ENCODE peak calls at places on chromosomes 1 and 21, in four cellular contexts. A is colonic mucosa, F is fibroblast of mammary gland, T is HCT116. C is an unnamed sample.

GRCh38 chr1:28642056-28642846 is 616 bp downstream of the TAF12 start:
- DNase-seq in A (no peak), T (no peak), F (peak), C (no peak)

GRCh38 chr1:27719286-27720251 is 6.2 kb upstream of the FAM76A start:
- DNase-seq in A (no peak), F (peak), T (no peak), C (peak)

GRCh38 chr1:198929961-198930599 is 291.2 kb downstream of the PTPRC start:
- DNase-seq in T (no peak), A (no peak), F (peak), C (peak)

GRCh38 chr1:9436258-9436657 is 103.0 kb upstream of the SLC25A33 start:
- DNase-seq in T (no peak), F (no peak), A (no peak), C (no peak)

GRCh38 chr1:69263982-69264381 is 303.7 kb upstream of the LRRC7 start:
- DNase-seq in A (no peak), T (no peak), F (peak), C (peak)

GRCh38 chr1:203200059-203200553 is 13.6 kb upstream of the CHI3L1 start:
- DNase-seq in A (no peak), T (no peak), F (peak), C (peak)

GRCh38 chr1:155873860-155874259 is 14.5 kb downstream of the SYT11 start:
- DNase-seq in A (peak), F (peak), T (no peak), C (no peak)

GRCh38 chr1:100810360-100810759 is 84.3 kb downstream of the EXTL2 start:
- DNase-seq in F (peak), A (no peak), T (no peak), C (peak)

GRCh38 chr1:26579662-26580061 is 50.1 kb downstream of the RPS6KA1 start:
- DNase-seq in F (no peak), A (no peak), T (no peak), C (no peak)

GRCh38 chr1:100799548-100799947 is 80.0 kb downstream of the VCAM1 start:
- DNase-seq in F (no peak), T (no peak), A (no peak), C (peak)

GRCh38 chr1:218878369-218878768 is 295.3 kb upstream of the LYPLAL1 start:
- DNase-seq in A (no peak), F (peak), T (no peak), C (peak)

GRCh38 chr1:47931395-47931794 is 65.8 kb downstream of the TRABD2B start:
- DNase-seq in T (peak), F (no peak), A (peak), C (no peak)

GRCh38 chr1:7478797-7479499 is 292.1 kb upstream of the VAMP3 start:
- DNase-seq in A (peak), F (peak), T (no peak), C (peak)

GRCh38 chr1:222106369-222106768 is 364.5 kb upstream of the DUSP10 start:
- DNase-seq in T (no peak), A (no peak), F (no peak), C (no peak)

GRCh38 chr1:230957580-230957989 is 21.1 kb downstream of the TTC13 start:
- DNase-seq in T (no peak), A (no peak), F (no peak), C (no peak)

GRCh38 chr1:216566809-216567208 is 143.6 kb upstream of the USH2A start:
- DNase-seq in A (no peak), T (no peak), F (peak), C (peak)

GRCh38 chr1:117093091-117093534 is 28.4 kb downstream of the TRIM45 start:
- DNase-seq in T (no peak), A (peak), F (peak), C (peak)

GRCh38 chr1:92923664-92924063 is 37.6 kb downstream of the DIPK1A start:
- DNase-seq in T (no peak), A (no peak), F (peak), C (no peak)
- H3K4me3 ChIP-seq in T (no peak), A (no peak), F (no peak), C (no peak)

DNA sequence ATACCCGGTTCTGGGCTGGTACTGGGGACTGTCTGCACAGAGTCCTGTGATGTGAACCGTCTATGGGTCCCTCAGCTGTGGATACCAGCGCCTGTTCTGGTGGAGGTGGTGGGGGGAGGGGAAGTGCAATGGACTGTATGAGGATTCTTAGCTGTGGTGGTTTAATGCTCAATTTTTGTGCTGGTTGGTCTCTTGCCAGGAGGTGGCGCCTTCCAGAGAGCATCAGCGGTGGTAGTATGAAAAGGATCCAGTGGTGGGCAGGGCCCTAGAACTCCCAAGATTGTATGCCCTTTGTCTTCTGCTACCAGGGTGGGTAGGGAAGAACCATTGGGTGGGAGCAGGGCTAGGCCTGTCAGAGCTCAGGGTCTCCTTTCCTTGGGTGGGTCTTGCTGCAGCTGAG is 89.4 kb upstream of the B3GALT2 start:
- DNase-seq in T (no peak), A (no peak), F (no peak), C (no peak)
- TF ChIP-seq CTCF in T (peak), A (no peak), F (no peak), C (no peak)

DNA sequence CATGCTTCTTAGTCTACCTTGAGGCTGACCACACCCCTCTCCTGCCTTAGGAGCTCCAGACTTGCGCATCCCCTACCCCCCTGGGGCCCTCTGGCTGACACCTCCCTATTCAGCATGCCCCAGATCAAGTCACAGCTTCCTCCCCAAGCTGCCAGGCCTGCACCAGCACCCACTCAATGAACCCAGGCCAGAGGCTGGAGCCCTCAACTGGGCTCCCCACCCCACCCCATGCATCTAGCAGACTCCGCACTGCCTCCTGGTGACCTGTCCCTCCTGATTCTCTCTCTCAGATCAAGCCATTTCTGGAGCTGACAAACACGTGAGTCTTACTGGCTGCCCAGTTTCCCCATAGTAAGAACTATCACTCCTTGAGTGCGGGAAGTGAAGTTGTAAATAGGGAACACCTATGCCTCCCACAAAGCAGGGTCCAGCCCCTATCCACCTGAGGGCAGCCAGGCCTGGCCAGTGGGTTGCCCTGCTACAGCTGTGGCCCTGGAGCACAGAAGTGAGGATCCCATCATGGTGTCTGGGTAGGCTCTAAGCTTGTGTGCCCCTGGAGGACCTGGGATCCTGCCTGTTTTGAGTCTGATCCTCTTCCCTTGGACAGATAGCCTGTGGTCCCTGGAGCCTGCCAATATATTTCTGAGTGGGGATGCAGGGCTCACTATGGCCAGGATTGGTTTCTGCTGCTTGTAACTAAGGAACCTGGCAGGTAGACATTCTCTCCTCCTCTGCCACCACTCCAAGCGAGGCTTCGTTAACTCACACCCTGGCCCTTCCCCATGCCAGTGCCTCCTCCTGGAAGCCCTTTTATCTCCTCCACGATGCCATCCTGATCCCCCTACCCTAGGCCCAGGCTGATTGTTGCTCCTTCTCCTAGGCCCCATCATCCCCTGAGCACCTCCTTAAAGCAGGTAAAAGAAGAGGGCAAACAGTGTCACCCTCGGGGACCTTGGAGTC is 118.2 kb downstream of the DMRTB1 start:
- DNase-seq in F (no peak), T (no peak), A (no peak), C (no peak)
- H3K4me3 ChIP-seq in F (no peak), T (no peak), A (no peak), C (no peak)

GRCh38 chr1:32321712-32322291 is 14.2 kb downstream of the MARCKSL1 start:
- DNase-seq in A (peak), T (no peak), F (no peak), C (no peak)
- TF ChIP-seq CTCF in A (no peak), T (no peak), F (no peak), C (no peak)

GRCh38 chr1:234963904-234964702 is 164.5 kb downstream of the TOMM20 start:
- DNase-seq in A (peak), F (no peak), T (no peak), C (no peak)

GRCh38 chr1:234961468-234962339 is 166.9 kb downstream of the TOMM20 start:
- DNase-seq in A (peak), T (no peak), F (peak), C (peak)

GRCh38 chr1:234965128-234965527 is 163.5 kb downstream of the TOMM20 start:
- DNase-seq in A (no peak), F (no peak), T (no peak), C (peak)

GRCh38 chr1:234962340-234962989 is 166.2 kb downstream of the TOMM20 start:
- DNase-seq in A (peak), F (peak), T (no peak), C (peak)

DNA sequence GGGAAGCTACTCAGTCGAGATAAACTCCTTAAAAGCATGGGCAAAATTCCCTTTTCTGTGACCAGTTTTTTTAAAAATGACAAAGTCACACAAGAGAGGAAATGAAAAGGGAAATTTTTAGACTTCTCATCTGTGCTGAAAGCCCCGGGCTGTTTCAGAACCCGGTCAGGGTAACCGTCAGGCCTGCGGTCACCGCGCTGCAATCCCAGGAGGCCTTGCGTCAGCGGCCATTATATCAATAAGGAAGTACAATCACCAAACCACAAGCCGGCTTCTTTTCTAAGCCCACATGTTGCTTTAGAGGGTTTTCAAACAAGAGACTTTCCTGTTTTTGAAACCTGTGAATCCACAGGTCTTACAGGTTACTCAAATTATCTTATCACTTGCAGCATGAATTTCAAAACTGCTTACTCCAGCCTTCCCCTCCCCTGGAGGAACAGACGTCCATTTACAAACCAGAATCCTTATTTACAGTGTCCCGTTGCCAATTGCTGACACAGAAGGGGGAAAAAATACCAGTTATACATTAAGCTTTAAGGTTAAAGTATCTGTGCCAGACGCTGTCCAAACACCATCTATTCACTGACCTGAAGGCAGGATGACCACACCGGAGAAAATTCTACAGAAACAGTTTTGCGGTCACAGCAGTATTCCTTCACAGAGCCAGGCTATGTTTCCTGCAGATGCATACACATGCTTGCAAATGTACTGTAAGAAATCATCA is 165.3 kb downstream of the TOMM20 start:
- DNase-seq in A (peak), T (no peak), F (peak), C (peak)
- H3K4me3 ChIP-seq in A (no peak), T (no peak), F (no peak), C (no peak)

GRCh38 chr1:150235852-150236613 is at the start of gene ANP32E:
- DNase-seq in T (peak), F (peak), A (peak), C (peak)
- TF ChIP-seq CTCF in T (no peak), F (no peak), A (no peak), C (peak)

GRCh38 chr1:92831368-92831761 is 475 bp upstream of the RPL5 start:
- DNase-seq in A (no peak), T (no peak), F (no peak), C (no peak)
- H3K4me3 ChIP-seq in A (no peak), T (no peak), F (peak), C (peak)

GRCh38 chr21:14382486-14382834 is 486 bp downstream of the HSPA13 start:
- DNase-seq in T (no peak), F (peak), A (peak), C (peak)

DNA sequence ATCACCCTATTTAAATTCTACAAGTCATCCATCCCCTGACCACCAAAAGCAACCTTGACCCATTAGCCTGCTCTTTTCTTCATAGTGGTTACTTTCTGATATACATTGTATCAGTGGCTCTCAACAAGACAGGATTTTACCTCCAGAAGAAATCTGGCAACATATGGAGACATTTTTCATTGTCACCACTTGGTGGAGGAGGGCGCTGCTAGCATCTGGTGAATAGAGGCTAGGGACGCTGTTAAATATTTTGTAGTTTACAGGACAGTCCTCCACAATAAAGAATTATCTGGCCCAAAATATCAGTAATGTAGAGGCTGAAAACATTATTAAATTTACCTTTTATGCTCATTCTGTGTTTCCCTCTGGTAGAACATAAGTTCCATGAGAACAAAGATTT is 6.1 kb downstream of the HSPA13 start:
- DNase-seq in F (no peak), T (no peak), A (no peak), C (no peak)
- TF ChIP-seq CTCF in F (no peak), T (peak), A (no peak), C (no peak)

GRCh38 chr1:95073446-95073845 is 695 bp upstream of the ALG14 start:
- DNase-seq in T (no peak), A (no peak), F (no peak), C (no peak)
- H3K4me3 ChIP-seq in T (peak), A (peak), F (peak), C (peak)

GRCh38 chr1:234848972-234849641 is 239.1 kb upstream of the IRF2BP2 start:
- DNase-seq in T (no peak), F (peak), A (no peak), C (peak)
- TF ChIP-seq CTCF in T (peak), F (peak), A (no peak), C (no peak)